ENCODE peak calls at places on chromosome 21, in four cellular contexts. N is HCT116, A is K562, P is HepG2. M is an unnamed sample.

GRCh38 chr21:26194326-26194725 is 23.8 kb upstream of the APP start:
- DNase-seq in N (no peak), P (no peak), A (no peak), M (no peak)

GRCh38 chr21:33514234-33514633 is 22.7 kb upstream of the DNAJC28 start:
- DNase-seq in N (no peak), A (no peak), P (no peak), M (no peak)

GRCh38 chr21:42350899-42351543 is at the start of gene TFF2:
- DNase-seq in P (no peak), N (no peak), A (no peak), M (no peak)

GRCh38 chr21:34345892-34346291 is 17.9 kb upstream of the KCNE2 start:
- DNase-seq in P (no peak), N (no peak), A (no peak), M (no peak)

GRCh38 chr21:43196789-43197188 is 28.0 kb downstream of the CRYAA start:
- DNase-seq in P (no peak), A (no peak), N (no peak), M (no peak)

GRCh38 chr21:42796327-42797062 is 82.8 kb downstream of the WDR4 start:
- DNase-seq in P (peak; percentile 63), A (no peak), N (no peak), M (no peak)

GRCh38 chr21:33202464-33203363 is 27.0 kb upstream of the IFNAR2 start:
- DNase-seq in N (no peak), P (no peak), A (no peak), M (no peak)

GRCh38 chr21:43653626-43654025 is 5.7 kb downstream of the HSF2BP start:
- DNase-seq in N (no peak), P (no peak), A (no peak), M (no peak)

GRCh38 chr21:22892041-22892440 is 1893.8 kb downstream of the NCAM2 start:
- DNase-seq in A (no peak), N (no peak), P (no peak), M (no peak)

GRCh38 chr21:37675202-37675801 is 241.0 kb downstream of the KCNJ6 start:
- DNase-seq in N (peak; percentile 27), A (peak; percentile 80), P (no peak), M (no peak)

GRCh38 chr21:33244781-33245105 is 15.0 kb downstream of the IFNAR2 start:
- DNase-seq in N (no peak), A (no peak), P (no peak), M (no peak)

GRCh38 chr21:29175408-29176147 is 45.1 kb downstream of the MAP3K7CL start:
- DNase-seq in N (no peak), A (no peak), P (peak; percentile 77), M (no peak)

GRCh38 chr21:45511007-45511406 is 31.2 kb downstream of the SLC19A1 start:
- DNase-seq in P (no peak), N (no peak), A (no peak), M (no peak)
- TF ChIP-seq TCF7L2 in P (no peak), N (no peak), A (no peak), M (no peak)

GRCh38 chr21:18603246-18603645 is 199.7 kb upstream of the TMPRSS15 start:
- DNase-seq in P (no peak), N (no peak), A (no peak), M (no peak)

GRCh38 chr21:18602711-18603110 is 199.1 kb upstream of the TMPRSS15 start:
- DNase-seq in A (no peak), N (no peak), P (no peak), M (no peak)

GRCh38 chr21:18608226-18608625 is 204.6 kb upstream of the TMPRSS15 start:
- DNase-seq in N (no peak), P (no peak), A (no peak), M (no peak)
- TF ChIP-seq TCF7L2 in N (no peak), P (no peak), A (no peak), M (no peak)

GRCh38 chr21:39669976-39670671 is 57.4 kb downstream of the B3GALT5 start:
- DNase-seq in N (no peak), A (no peak), P (no peak), M (no peak)
- TF ChIP-seq TCF7L2 in N (no peak), A (no peak), P (no peak), M (no peak)

DNA sequence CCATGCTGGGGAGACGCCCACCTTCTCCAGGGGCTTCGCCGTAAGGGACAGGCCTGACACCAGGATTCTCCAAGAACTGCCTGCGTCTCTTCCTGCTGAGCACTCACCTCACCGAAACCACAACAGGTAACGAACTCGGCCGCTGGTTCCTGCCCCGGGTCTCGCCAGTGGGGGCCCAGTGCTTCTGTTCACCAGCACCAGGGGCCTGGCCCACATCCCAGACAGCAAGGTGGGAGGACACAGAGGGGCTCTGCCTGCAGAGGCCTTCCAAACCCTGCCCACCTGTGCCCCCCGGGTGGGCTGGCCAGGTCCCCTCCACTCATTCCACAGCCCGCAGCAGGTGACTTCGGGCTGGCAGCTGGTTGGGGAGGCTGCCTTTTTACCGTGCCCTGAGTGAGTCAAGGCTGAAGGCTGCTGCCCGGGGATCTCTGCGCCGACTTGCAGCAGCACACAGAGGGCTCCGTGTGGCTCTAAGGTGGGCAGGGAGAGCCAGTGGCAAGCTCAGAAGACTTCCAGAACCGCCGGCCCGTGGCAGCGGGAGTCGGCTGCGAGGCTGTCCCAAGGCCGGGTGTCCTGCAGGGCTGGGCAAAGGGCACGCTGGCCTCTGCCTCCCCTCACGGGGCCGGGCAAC is 14.7 kb upstream of the COL18A1 start:
- DNase-seq in A (no peak), N (no peak), P (no peak), M (no peak)
- TF ChIP-seq TCF7L2 in A (no peak), N (no peak), P (no peak), M (no peak)

DNA sequence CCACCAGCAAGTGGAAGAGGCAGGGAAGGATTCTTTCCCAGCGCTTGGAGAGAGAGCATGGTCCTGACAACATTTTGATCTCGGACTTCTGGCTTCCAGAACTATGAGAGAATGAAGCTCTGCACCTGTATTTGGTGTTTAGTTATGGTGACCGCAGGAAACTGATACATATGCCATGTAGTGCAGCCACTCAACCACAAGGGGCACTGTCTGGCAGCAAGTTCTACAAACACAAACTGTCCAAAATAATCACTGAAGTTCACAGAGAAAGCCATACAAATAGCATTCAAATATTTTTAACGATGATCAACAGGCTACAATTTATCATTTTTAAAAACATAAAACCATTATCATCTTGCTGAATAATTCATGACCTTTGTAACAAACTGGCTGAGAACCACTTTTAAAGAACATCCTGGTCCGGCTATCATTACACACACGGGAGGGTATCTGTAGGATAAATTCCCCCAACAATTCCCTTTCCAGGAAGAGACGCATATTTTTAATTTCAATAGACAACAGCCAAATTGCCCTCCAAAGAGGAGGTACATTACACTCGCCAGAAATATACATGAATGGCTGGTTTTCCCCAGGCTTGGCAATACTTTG is 9.3 kb upstream of the CBR3 start:
- DNase-seq in A (peak; percentile 65), P (peak; percentile 32), N (no peak), M (no peak)
- TF ChIP-seq TCF7L2 in A (no peak), P (no peak), N (no peak), M (no peak)

GRCh38 chr21:16755061-16755460 is 757.8 kb upstream of the CXADR start:
- DNase-seq in P (no peak), A (no peak), N (no peak), M (no peak)
- TF ChIP-seq TCF7L2 in P (no peak), A (no peak), N (no peak), M (no peak)

DNA sequence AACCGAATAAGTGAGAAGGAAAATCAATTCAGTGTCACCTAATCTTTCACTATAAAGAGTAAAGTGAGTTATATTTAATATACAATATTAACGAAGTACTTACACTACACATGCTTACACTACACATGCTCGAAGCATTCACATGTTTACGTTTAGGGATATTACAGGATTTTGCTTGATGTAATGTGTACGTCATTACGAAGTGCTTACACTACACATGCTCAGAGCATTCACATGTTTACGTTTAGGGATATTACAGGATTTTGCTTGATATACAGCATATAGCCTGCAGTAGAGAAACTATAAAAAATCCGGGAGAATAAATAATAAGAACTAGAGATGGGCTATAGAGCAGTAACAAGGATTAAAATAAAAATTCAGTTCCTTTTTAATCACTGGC is 538.8 kb upstream of the CXADR start:
- DNase-seq in N (no peak), A (no peak), P (no peak), M (no peak)
- TF ChIP-seq TCF7L2 in N (no peak), A (no peak), P (no peak), M (no peak)

GRCh38 chr21:40053007-40053406 is 185.8 kb downstream of the PCP4 start:
- DNase-seq in P (no peak), N (no peak), A (no peak), M (no peak)

GRCh38 chr21:40051801-40052200 is 184.6 kb downstream of the PCP4 start:
- DNase-seq in A (no peak), P (no peak), N (no peak), M (no peak)

GRCh38 chr21:40052276-40052675 is 185.0 kb downstream of the PCP4 start:
- DNase-seq in P (no peak), A (no peak), N (no peak), M (no peak)

GRCh38 chr21:40056031-40056430 is 188.8 kb downstream of the PCP4 start:
- DNase-seq in A (no peak), P (no peak), N (no peak), M (no peak)

GRCh38 chr21:40054403-40054802 is 187.2 kb downstream of the PCP4 start:
- DNase-seq in P (no peak), N (no peak), A (no peak), M (no peak)
- TF ChIP-seq TCF7L2 in P (no peak), N (no peak), A (no peak), M (no peak)